ENCODE peak calls at places on chromosomes 3 and 15, in seven cellular contexts. One of them, this sample, is unnamed.

GRCh38 chr15:64813075-64813474 is 12.4 kb downstream of the PIF1 start:
- DNase-seq in heart right ventricle: no peak
- DNase-seq in epithelial cell of proximal tubule: no peak
- DNase-seq in brain microvascular endothelial cell: peak
- DNase-seq in tibial artery: no peak
- DNase-seq in stomach: no peak
- DNase-seq in activated CD8-positive, alpha-beta T cell treated with anti-CD3 and anti-CD28 coated beads for 36 hours: no peak
- DNase-seq in this sample: peak

GRCh38 chr3:11465744-11466611 is 177.7 kb downstream of the VGLL4 start:
- DNase-seq in tibial artery: peak
- DNase-seq in heart right ventricle: no peak
- DNase-seq in epithelial cell of proximal tubule: peak
- DNase-seq in activated CD8-positive, alpha-beta T cell treated with anti-CD3 and anti-CD28 coated beads for 36 hours: no peak
- DNase-seq in brain microvascular endothelial cell: peak
- DNase-seq in stomach: no peak
- DNase-seq in this sample: peak

GRCh38 chr15:100704281-100705055 is 102.1 kb downstream of the ASB7 start:
- DNase-seq in activated CD8-positive, alpha-beta T cell treated with anti-CD3 and anti-CD28 coated beads for 36 hours: no peak
- DNase-seq in stomach: no peak
- DNase-seq in tibial artery: no peak
- DNase-seq in heart right ventricle: no peak
- DNase-seq in epithelial cell of proximal tubule: no peak
- DNase-seq in brain microvascular endothelial cell: peak
- DNase-seq in this sample: peak

GRCh38 chr3:39096775-39097174 is 10.7 kb downstream of the GORASP1 start:
- DNase-seq in stomach: no peak
- DNase-seq in brain microvascular endothelial cell: peak
- DNase-seq in heart right ventricle: no peak
- DNase-seq in activated CD8-positive, alpha-beta T cell treated with anti-CD3 and anti-CD28 coated beads for 36 hours: no peak
- DNase-seq in epithelial cell of proximal tubule: no peak
- DNase-seq in tibial artery: no peak
- DNase-seq in this sample: no peak

GRCh38 chr3:53841296-53841695 is 4.9 kb downstream of the CHDH start:
- DNase-seq in epithelial cell of proximal tubule: no peak
- DNase-seq in stomach: peak
- DNase-seq in brain microvascular endothelial cell: no peak
- DNase-seq in activated CD8-positive, alpha-beta T cell treated with anti-CD3 and anti-CD28 coated beads for 36 hours: no peak
- DNase-seq in tibial artery: no peak
- DNase-seq in heart right ventricle: no peak
- DNase-seq in this sample: no peak

GRCh38 chr3:122092460-122093165 is 37.5 kb downstream of the CD86 start:
- DNase-seq in tibial artery: peak
- DNase-seq in activated CD8-positive, alpha-beta T cell treated with anti-CD3 and anti-CD28 coated beads for 36 hours: peak
- DNase-seq in heart right ventricle: peak
- DNase-seq in brain microvascular endothelial cell: peak
- DNase-seq in stomach: no peak
- DNase-seq in epithelial cell of proximal tubule: no peak
- DNase-seq in this sample: peak

GRCh38 chr3:82217571-82217970 is 456.1 kb upstream of the GBE1 start:
- DNase-seq in stomach: no peak
- DNase-seq in heart right ventricle: no peak
- DNase-seq in epithelial cell of proximal tubule: no peak
- DNase-seq in brain microvascular endothelial cell: no peak
- DNase-seq in tibial artery: no peak
- DNase-seq in activated CD8-positive, alpha-beta T cell treated with anti-CD3 and anti-CD28 coated beads for 36 hours: no peak
- DNase-seq in this sample: no peak

GRCh38 chr3:123429362-123430125 is 19.3 kb downstream of the ADCY5 start:
- DNase-seq in brain microvascular endothelial cell: no peak
- DNase-seq in epithelial cell of proximal tubule: no peak
- DNase-seq in stomach: no peak
- DNase-seq in activated CD8-positive, alpha-beta T cell treated with anti-CD3 and anti-CD28 coated beads for 36 hours: no peak
- DNase-seq in heart right ventricle: no peak
- DNase-seq in tibial artery: no peak
- DNase-seq in this sample: no peak

GRCh38 chr15:44038801-44039200 is 156.3 kb downstream of the FRMD5 start:
- DNase-seq in stomach: no peak
- DNase-seq in brain microvascular endothelial cell: peak
- DNase-seq in activated CD8-positive, alpha-beta T cell treated with anti-CD3 and anti-CD28 coated beads for 36 hours: no peak
- DNase-seq in tibial artery: no peak
- DNase-seq in heart right ventricle: no peak
- DNase-seq in epithelial cell of proximal tubule: peak
- DNase-seq in this sample: no peak

GRCh38 chr3:184685646-184686045 is 26.2 kb downstream of the MAGEF1 start:
- DNase-seq in activated CD8-positive, alpha-beta T cell treated with anti-CD3 and anti-CD28 coated beads for 36 hours: no peak
- DNase-seq in brain microvascular endothelial cell: no peak
- DNase-seq in stomach: no peak
- DNase-seq in heart right ventricle: no peak
- DNase-seq in tibial artery: no peak
- DNase-seq in epithelial cell of proximal tubule: no peak
- DNase-seq in this sample: no peak

GRCh38 chr3:160003520-160004128 is 15.0 kb downstream of the IL12A start:
- DNase-seq in tibial artery: no peak
- DNase-seq in brain microvascular endothelial cell: peak
- DNase-seq in heart right ventricle: peak
- DNase-seq in stomach: peak
- DNase-seq in activated CD8-positive, alpha-beta T cell treated with anti-CD3 and anti-CD28 coated beads for 36 hours: peak
- DNase-seq in epithelial cell of proximal tubule: no peak
- DNase-seq in this sample: peak

GRCh38 chr3:186870421-186871201 is 28.1 kb downstream of the ADIPOQ start:
- DNase-seq in stomach: no peak
- DNase-seq in heart right ventricle: no peak
- DNase-seq in epithelial cell of proximal tubule: no peak
- DNase-seq in tibial artery: no peak
- DNase-seq in brain microvascular endothelial cell: no peak
- DNase-seq in activated CD8-positive, alpha-beta T cell treated with anti-CD3 and anti-CD28 coated beads for 36 hours: no peak
- DNase-seq in this sample: no peak

GRCh38 chr3:106740116-106740515 is 637.1 kb upstream of the CCDC54 start:
- DNase-seq in brain microvascular endothelial cell: no peak
- DNase-seq in heart right ventricle: no peak
- DNase-seq in epithelial cell of proximal tubule: no peak
- DNase-seq in tibial artery: no peak
- DNase-seq in activated CD8-positive, alpha-beta T cell treated with anti-CD3 and anti-CD28 coated beads for 36 hours: no peak
- DNase-seq in stomach: no peak
- DNase-seq in this sample: no peak

GRCh38 chr3:38001456-38002081 is 11.0 kb downstream of the VILL start:
- DNase-seq in heart right ventricle: no peak
- DNase-seq in epithelial cell of proximal tubule: no peak
- DNase-seq in brain microvascular endothelial cell: no peak
- DNase-seq in stomach: peak
- DNase-seq in activated CD8-positive, alpha-beta T cell treated with anti-CD3 and anti-CD28 coated beads for 36 hours: no peak
- DNase-seq in tibial artery: peak
- DNase-seq in this sample: peak

GRCh38 chr3:107241217-107241616 is 136.0 kb upstream of the CCDC54 start:
- DNase-seq in epithelial cell of proximal tubule: no peak
- DNase-seq in tibial artery: peak
- DNase-seq in brain microvascular endothelial cell: no peak
- DNase-seq in heart right ventricle: peak
- DNase-seq in stomach: peak
- DNase-seq in activated CD8-positive, alpha-beta T cell treated with anti-CD3 and anti-CD28 coated beads for 36 hours: peak
- DNase-seq in this sample: peak

GRCh38 chr15:39013262-39013661 is 448.6 kb upstream of the RASGRP1 start:
- DNase-seq in stomach: no peak
- DNase-seq in epithelial cell of proximal tubule: no peak
- DNase-seq in brain microvascular endothelial cell: no peak
- DNase-seq in tibial artery: no peak
- DNase-seq in activated CD8-positive, alpha-beta T cell treated with anti-CD3 and anti-CD28 coated beads for 36 hours: no peak
- DNase-seq in heart right ventricle: no peak
- DNase-seq in this sample: no peak
- TF ChIP-seq CTCF in stomach: no peak
- TF ChIP-seq CTCF in epithelial cell of proximal tubule: no peak
- TF ChIP-seq CTCF in brain microvascular endothelial cell: no peak
- TF ChIP-seq CTCF in tibial artery: no peak
- TF ChIP-seq CTCF in activated CD8-positive, alpha-beta T cell treated with anti-CD3 and anti-CD28 coated beads for 36 hours: no peak
- TF ChIP-seq CTCF in heart right ventricle: no peak
- TF ChIP-seq CTCF in this sample: no peak

DNA sequence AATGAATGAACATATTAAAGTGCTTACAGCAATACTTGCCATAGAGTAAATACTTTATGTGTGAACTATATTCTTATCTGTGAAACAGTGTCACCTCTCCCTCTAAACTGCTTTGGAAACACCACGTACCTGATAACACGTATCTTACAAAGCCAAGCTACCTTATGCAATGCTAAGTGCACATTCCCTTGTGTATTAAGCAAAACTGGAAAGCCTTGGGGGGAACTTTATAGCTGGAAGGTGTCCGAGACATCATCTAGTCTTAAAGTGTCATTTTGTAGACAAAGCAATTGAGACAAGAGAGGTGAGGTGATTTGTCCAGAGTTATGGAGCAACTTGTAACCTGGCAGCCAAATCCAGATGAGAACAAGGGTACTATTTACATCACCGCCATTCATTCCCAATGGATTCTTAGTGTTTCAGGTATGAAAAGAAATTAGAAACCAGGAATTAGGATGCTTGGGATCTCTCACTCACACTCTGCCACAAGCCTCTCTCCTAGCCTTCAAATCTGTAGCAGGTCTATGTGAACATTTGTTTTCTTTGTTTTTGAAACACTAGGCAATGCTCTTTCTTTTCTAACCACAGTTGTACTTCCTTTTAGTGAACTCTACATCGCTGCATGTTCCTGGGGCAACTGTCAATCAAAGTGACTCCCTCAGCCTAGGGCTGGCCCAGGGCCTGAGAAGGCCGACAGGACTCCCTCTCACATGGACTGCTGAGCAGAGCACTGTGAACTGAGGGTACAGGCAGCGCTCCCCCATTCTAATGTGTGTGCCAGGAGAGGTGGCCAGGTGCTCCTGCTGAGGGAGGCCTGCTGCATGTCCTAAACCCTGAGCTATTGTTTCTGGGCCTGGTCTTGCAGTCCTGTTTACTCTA is 13.9 kb upstream of the MGLL start:
- DNase-seq in activated CD8-positive, alpha-beta T cell treated with anti-CD3 and anti-CD28 coated beads for 36 hours: no peak
- DNase-seq in brain microvascular endothelial cell: no peak
- DNase-seq in stomach: peak
- DNase-seq in heart right ventricle: no peak
- DNase-seq in epithelial cell of proximal tubule: no peak
- DNase-seq in tibial artery: no peak
- DNase-seq in this sample: no peak
- TF ChIP-seq CTCF in activated CD8-positive, alpha-beta T cell treated with anti-CD3 and anti-CD28 coated beads for 36 hours: no peak
- TF ChIP-seq CTCF in brain microvascular endothelial cell: no peak
- TF ChIP-seq CTCF in stomach: no peak
- TF ChIP-seq CTCF in heart right ventricle: no peak
- TF ChIP-seq CTCF in epithelial cell of proximal tubule: no peak
- TF ChIP-seq CTCF in tibial artery: no peak
- TF ChIP-seq CTCF in this sample: no peak

DNA sequence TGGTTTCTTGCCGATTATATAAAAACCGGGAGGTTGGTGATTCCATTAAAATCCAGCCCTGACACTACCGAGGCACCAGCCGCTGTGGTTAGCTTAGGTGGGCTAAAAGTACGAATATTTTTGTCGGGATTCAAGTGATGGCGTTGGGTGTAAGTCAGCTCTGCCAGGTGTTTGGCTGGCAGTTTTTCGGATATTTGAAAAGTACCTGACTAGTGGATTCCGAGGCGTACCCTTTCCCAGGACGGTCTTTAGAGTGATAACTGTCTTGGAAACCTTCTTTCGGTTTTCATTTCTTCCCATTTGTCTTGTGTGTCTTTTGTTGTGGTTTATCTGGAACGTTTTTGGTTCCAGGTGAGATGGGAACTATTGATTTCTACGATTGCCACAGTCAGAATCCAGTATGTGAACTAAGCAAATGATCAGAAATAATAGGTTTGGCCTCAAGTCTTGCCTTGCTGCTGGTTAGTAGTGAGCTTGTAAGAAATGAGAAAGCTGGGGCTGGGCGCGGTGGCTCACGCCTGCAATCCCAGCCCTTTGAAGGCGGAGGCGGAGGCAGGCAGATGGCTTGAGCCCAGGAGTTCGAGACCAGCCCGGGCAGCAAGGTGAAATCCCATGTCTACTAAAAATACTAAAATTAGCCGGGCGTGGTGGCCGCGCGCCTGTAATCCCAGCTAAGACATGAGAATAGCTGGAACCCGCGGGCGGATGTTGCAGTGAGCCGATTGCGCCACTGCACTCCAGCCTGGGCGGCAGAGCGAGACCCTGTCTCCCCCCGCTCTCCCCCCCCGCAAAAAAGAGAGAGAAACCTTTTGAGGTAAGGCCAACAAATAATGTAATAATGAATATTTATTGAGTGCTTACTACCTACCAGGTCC is 1.4 kb downstream of the FYTTD1 start:
- DNase-seq in stomach: peak
- DNase-seq in heart right ventricle: peak
- DNase-seq in activated CD8-positive, alpha-beta T cell treated with anti-CD3 and anti-CD28 coated beads for 36 hours: peak
- DNase-seq in brain microvascular endothelial cell: peak
- DNase-seq in epithelial cell of proximal tubule: no peak
- DNase-seq in tibial artery: peak
- DNase-seq in this sample: peak
- TF ChIP-seq CTCF in stomach: no peak
- TF ChIP-seq CTCF in heart right ventricle: no peak
- TF ChIP-seq CTCF in activated CD8-positive, alpha-beta T cell treated with anti-CD3 and anti-CD28 coated beads for 36 hours: no peak
- TF ChIP-seq CTCF in brain microvascular endothelial cell: no peak
- TF ChIP-seq CTCF in epithelial cell of proximal tubule: no peak
- TF ChIP-seq CTCF in tibial artery: no peak
- TF ChIP-seq CTCF in this sample: no peak

DNA sequence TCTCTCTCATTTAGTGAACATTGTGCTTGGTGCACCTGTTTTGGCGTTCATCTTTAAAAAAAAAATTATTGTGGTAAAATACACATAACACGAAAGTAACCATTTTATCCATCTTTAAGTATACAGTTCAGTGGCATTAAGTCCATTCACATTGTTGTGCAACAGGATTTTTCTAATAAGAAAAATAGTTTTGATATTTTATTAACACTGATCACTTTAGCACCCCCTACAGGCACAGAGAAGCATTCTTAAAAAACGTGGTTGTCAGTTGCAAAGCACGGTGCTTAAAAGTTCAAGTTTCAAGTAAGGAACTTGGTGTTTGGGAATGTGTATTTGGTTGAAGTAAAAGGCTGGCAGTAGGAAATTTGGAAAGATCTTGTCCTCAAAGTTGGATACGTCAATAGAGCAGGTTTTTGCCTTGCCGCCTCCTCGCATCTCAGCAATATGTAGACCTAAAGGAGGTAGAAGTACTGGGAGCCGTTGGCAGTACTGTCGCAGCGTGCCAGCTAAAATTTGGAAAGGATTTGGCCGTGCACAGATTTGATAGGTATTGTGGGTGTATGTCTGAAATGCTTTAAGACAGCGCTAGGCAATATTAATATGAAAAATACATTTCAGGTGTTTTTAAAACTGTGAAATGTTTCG is 110.4 kb downstream of the LRRC28 start:
- DNase-seq in tibial artery: no peak
- DNase-seq in activated CD8-positive, alpha-beta T cell treated with anti-CD3 and anti-CD28 coated beads for 36 hours: no peak
- DNase-seq in epithelial cell of proximal tubule: no peak
- DNase-seq in stomach: no peak
- DNase-seq in brain microvascular endothelial cell: peak
- DNase-seq in heart right ventricle: no peak
- DNase-seq in this sample: peak
- TF ChIP-seq CTCF in tibial artery: peak
- TF ChIP-seq CTCF in activated CD8-positive, alpha-beta T cell treated with anti-CD3 and anti-CD28 coated beads for 36 hours: peak
- TF ChIP-seq CTCF in epithelial cell of proximal tubule: peak
- TF ChIP-seq CTCF in stomach: no peak
- TF ChIP-seq CTCF in brain microvascular endothelial cell: peak
- TF ChIP-seq CTCF in heart right ventricle: peak
- TF ChIP-seq CTCF in this sample: peak